ENCODE peak calls at places on chromosomes 11 and 22, in seven cellular contexts. G is HepG2, X is HCT116, Y is H1, P is SK-N-SH, A is GM12878, C is K562. T is an unnamed sample. For H3K4me1, the result is how much of the 10 kb centered on the place peaks cover.

GRCh38 chr11:76115555-76115954 is 90.7 kb downstream of the WNT11 start:
- DNase-seq in Y (no peak), C (no peak), G (no peak), A (no peak), P (no peak), X (no peak), T (no peak)

GRCh38 chr22:19877626-19878339 is 23.1 kb upstream of the GNB1L start:
- DNase-seq in P (no peak), C (no peak), G (no peak), A (no peak), Y (peak), X (no peak), T (no peak)

GRCh38 chr22:49788492-49788891 is 39.2 kb downstream of the BRD1 start:
- DNase-seq in A (no peak), P (no peak), C (no peak), Y (no peak), G (no peak), X (no peak), T (no peak)

GRCh38 chr22:20552913-20553401 is 45.5 kb downstream of the MED15 start:
- DNase-seq in C (no peak), X (no peak), G (peak), A (no peak), P (no peak), Y (no peak), T (no peak)

GRCh38 chr11:95088946-95089619 is 563 bp upstream of the ENDOD1 start:
- DNase-seq in G (no peak), Y (no peak), X (no peak), C (no peak), P (no peak), A (no peak), T (no peak)

GRCh38 chr11:85947431-85948272 is 92.5 kb downstream of the CCDC83 start:
- DNase-seq in P (no peak), Y (no peak), X (no peak), A (no peak), G (no peak), C (no peak), T (no peak)

GRCh38 chr11:83007477-83007876 is 64.2 kb downstream of the RAB30 start:
- DNase-seq in C (no peak), P (no peak), X (no peak), A (no peak), Y (no peak), G (no peak), T (no peak)

GRCh38 chr11:37449146-37449545 is 851.1 kb upstream of the RAG2 start:
- DNase-seq in C (no peak), G (no peak), A (no peak), X (no peak), Y (no peak), P (peak), T (peak)

GRCh38 chr11:11391796-11392195 is 38.7 kb upstream of the CSNK2A3 start:
- DNase-seq in G (no peak), A (no peak), Y (no peak), C (no peak), X (peak), P (no peak), T (no peak)

GRCh38 chr11:35359321-35360058 is 59.9 kb downstream of the SLC1A2 start:
- DNase-seq in Y (no peak), G (peak), X (no peak), C (no peak), P (no peak), A (no peak), T (no peak)

GRCh38 chr11:125239585-125240331 is 75.2 kb downstream of the PKNOX2 start:
- DNase-seq in A (no peak), Y (no peak), P (no peak), C (no peak), X (no peak), G (no peak), T (no peak)

GRCh38 chr11:125280646-125281045 is 116.1 kb downstream of the PKNOX2 start:
- DNase-seq in Y (no peak), P (no peak), C (no peak), G (no peak), A (no peak), X (no peak), T (no peak)

GRCh38 chr11:117814766-117815261 is 9.7 kb downstream of the FXYD2 start:
- DNase-seq in X (no peak), Y (no peak), A (peak), G (peak), C (no peak), P (no peak), T (peak)

GRCh38 chr11:112166561-112166960 is 611 bp upstream of the TEX12 start:
- DNase-seq in G (peak), Y (no peak), A (no peak), P (no peak), X (no peak), C (no peak), T (no peak)

GRCh38 chr22:24559471-24559870 is 3.7 kb downstream of the SNRPD3 start:
- DNase-seq in X (no peak), G (no peak), C (no peak), P (no peak), A (no peak), Y (no peak), T (no peak)

GRCh38 chr22:37288521-37288920 is 6.2 kb downstream of the CYTH4 start:
- DNase-seq in A (no peak), C (no peak), G (no peak), X (no peak), P (no peak), Y (no peak), T (no peak)

GRCh38 chr11:117993988-117994741 is 8.0 kb downstream of the IL10RA start:
- DNase-seq in X (no peak), A (no peak), C (no peak), G (no peak), P (no peak), Y (no peak), T (no peak)

GRCh38 chr11:67280791-67281551 is 8.1 kb upstream of the ANKRD13D start:
- DNase-seq in P (no peak), C (no peak), X (no peak), Y (no peak), A (no peak), G (no peak), T (no peak)

GRCh38 chr11:93737904-93738612 is 3.2 kb downstream of the TAF1D start:
- DNase-seq in G (no peak), X (no peak), Y (no peak), A (no peak), C (no peak), P (no peak), T (no peak)

GRCh38 chr11:79546366-79546765 is 105.5 kb upstream of the TENM4 start:
- DNase-seq in C (no peak), P (no peak), G (no peak), A (no peak), X (no peak), Y (no peak), T (no peak)

GRCh38 chr11:44564198-44564597 is 1.3 kb upstream of the CD82 start:
- DNase-seq in X (no peak), C (no peak), Y (no peak), P (no peak), A (no peak), G (no peak), T (no peak)

GRCh38 chr22:17086301-17086700 is 1.5 kb downstream of the IL17RA start:
- DNase-seq in P (no peak), Y (no peak), A (no peak), C (no peak), X (no peak), G (no peak), T (no peak)

GRCh38 chr11:114111369-114112042 is 52.0 kb downstream of the ZBTB16 start:
- DNase-seq in A (no peak), C (no peak), X (no peak), P (no peak), G (no peak), Y (no peak), T (no peak)

GRCh38 chr11:126797801-126798200 is 202.8 kb downstream of the KIRREL3 start:
- DNase-seq in G (no peak), X (no peak), A (no peak), P (no peak), C (no peak), Y (no peak), T (no peak)

DNA sequence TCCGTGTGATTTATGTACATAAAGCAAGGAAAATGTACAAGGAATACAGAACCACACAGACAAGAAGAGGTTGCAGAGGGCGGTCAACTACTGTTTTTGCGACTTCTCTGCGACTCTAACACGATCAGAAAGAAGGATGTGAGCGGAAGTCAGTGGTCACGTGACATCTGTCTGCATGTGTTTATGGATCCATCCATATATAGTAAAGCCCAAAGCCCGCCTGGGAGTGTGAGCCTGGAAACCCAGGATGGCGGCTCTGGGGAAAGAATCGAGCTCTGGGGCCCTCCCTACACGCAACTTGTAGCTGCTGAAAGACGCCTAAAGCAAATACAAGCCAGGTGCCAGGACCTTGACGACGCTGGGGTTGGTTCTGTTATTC is 8.8 kb downstream of the OSBPL5 start:
- DNase-seq in C (no peak), G (no peak), Y (no peak), P (no peak), X (no peak), A (no peak), T (no peak)
- H3K4me1 ChIP-seq in C (half or more), G (under half), Y (under half), P (under half), X (under half), A (under half), T (half or more)

DNA sequence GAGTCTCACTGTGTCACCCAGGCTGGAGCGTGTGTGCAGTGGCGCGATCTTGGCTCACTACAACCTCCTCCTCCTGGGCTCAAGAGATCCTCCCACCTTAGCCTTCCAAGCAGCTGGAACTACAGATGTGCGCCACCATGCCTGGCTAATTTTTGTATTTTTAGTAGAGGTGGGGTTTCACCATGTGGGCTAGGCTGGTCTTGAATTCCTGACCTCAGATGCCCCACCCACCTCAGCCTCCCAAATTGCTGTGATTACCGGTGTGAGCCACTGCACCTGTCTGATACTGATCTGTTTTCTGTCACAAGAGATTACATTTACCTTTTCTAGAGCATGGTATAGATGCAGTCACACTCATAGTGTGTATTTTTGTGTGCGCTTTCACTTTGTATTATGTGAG is 11.6 kb downstream of the ATG13 start:
- DNase-seq in X (no peak), P (no peak), A (no peak), G (no peak), C (no peak), Y (no peak), T (no peak)
- TF ChIP-seq YY1 in X (no peak), P (no peak), A (no peak), G (no peak), C (no peak), Y (no peak), T (no peak)

DNA sequence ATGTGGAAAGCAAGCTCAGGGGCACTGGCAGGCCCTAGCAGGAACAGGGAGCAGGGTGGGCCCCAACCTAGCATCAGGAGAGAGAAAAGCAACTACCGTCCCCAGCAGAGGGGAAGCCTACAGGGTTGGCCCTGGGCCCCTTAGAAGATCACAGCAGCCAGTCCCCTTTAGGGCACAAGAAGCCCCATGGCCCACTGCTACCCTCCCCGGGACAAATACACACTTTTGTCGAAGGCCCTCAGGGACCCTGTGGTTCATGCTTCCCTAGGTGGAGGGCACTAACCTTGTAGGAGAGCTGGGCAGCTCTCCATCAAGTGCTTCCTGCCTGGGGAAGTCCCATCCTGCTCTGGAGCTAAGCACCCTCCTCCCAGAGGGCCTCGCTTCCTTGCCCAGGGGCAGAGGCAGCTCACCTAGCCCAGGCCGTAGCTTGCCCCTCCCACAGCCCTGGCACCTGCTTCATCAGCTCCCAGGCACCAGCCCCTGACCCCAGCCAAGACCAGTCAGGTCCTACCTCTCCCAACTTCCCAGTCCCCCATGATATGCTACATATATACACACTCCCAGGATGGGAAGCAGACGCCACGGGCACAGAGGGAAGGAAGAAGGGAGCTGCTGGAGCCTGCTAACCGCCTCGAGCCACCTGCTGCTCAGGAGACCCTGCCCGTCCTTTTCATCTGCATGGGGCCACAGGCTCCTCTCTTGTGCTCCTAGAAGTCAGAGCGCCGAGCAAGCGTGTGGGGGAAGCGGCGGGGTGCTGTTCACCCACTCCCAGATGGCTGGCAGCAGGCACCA is 20.1 kb downstream of the SUN2 start:
- DNase-seq in G (no peak), P (no peak), Y (no peak), X (no peak), C (no peak), A (no peak), T (no peak)
- H3K4me1 ChIP-seq in G (under half), P (under half), Y (under half), X (under half), C (under half), A (under half), T (under half)

GRCh38 chr11:6576471-6577373 is 26.7 kb downstream of the RRP8 start:
- DNase-seq in X (no peak), G (no peak), Y (peak), A (no peak), P (peak), C (no peak), T (no peak)
- TF ChIP-seq YY1 in X (no peak), G (no peak), Y (no peak), A (no peak), P (peak), C (no peak), T (no peak)

GRCh38 chr11:65485820-65486219 is 13.0 kb upstream of the MALAT1 start:
- DNase-seq in C (no peak), Y (no peak), P (no peak), G (no peak), A (no peak), X (no peak), T (no peak)
- H3K4me1 ChIP-seq in C (half or more), Y (under half), P (half or more), G (half or more), A (under half), X (half or more), T (under half)

T was measured in NT2/D1.